ENCODE peak calls at places on chromosomes 5 and 9, in six cellular contexts. One of them, this sample, is unnamed. For H3K27me3 and H3K4me1, the result is how much of the 10 kb centered on the place peaks cover.

GRCh38 chr5:152405145-152405544 is at the start of gene NMUR2:
- DNase-seq in small intestine: peak
- DNase-seq in heart right ventricle: no peak
- DNase-seq in PC-9: no peak
- DNase-seq in body of pancreas: peak
- DNase-seq in breast epithelium: no peak
- DNase-seq in this sample: peak

GRCh38 chr5:107424461-107424860 is 246.3 kb downstream of the EFNA5 start:
- DNase-seq in PC-9: no peak
- DNase-seq in body of pancreas: no peak
- DNase-seq in heart right ventricle: no peak
- DNase-seq in small intestine: no peak
- DNase-seq in breast epithelium: no peak
- DNase-seq in this sample: no peak

GRCh38 chr5:76807296-76807695 is 11.5 kb upstream of the F2RL1 start:
- DNase-seq in body of pancreas: no peak
- DNase-seq in heart right ventricle: no peak
- DNase-seq in small intestine: no peak
- DNase-seq in PC-9: peak
- DNase-seq in breast epithelium: no peak
- DNase-seq in this sample: no peak

GRCh38 chr5:97231025-97231636 is 48.1 kb upstream of the RIOK2 start:
- DNase-seq in breast epithelium: peak
- DNase-seq in PC-9: peak
- DNase-seq in heart right ventricle: no peak
- DNase-seq in small intestine: peak
- DNase-seq in body of pancreas: peak
- DNase-seq in this sample: no peak

GRCh38 chr9:133389025-133389557 is 12.9 kb downstream of the STKLD1 start:
- DNase-seq in body of pancreas: no peak
- DNase-seq in PC-9: no peak
- DNase-seq in heart right ventricle: no peak
- DNase-seq in breast epithelium: no peak
- DNase-seq in small intestine: no peak
- DNase-seq in this sample: no peak

GRCh38 chr5:33198816-33199215 is 241.9 kb upstream of the TARS1 start:
- DNase-seq in body of pancreas: no peak
- DNase-seq in small intestine: no peak
- DNase-seq in PC-9: no peak
- DNase-seq in breast epithelium: no peak
- DNase-seq in heart right ventricle: no peak
- DNase-seq in this sample: no peak

GRCh38 chr5:82351754-82352145 is 73.6 kb upstream of the RPS23 start:
- DNase-seq in breast epithelium: no peak
- DNase-seq in body of pancreas: no peak
- DNase-seq in small intestine: peak
- DNase-seq in PC-9: peak
- DNase-seq in heart right ventricle: no peak
- DNase-seq in this sample: no peak

GRCh38 chr5:67166460-67166871 is 30.1 kb downstream of the CD180 start:
- DNase-seq in small intestine: peak
- DNase-seq in PC-9: no peak
- DNase-seq in breast epithelium: peak
- DNase-seq in heart right ventricle: peak
- DNase-seq in body of pancreas: no peak
- DNase-seq in this sample: peak

GRCh38 chr5:130885718-130886117 is 279.3 kb downstream of the HINT1 start:
- DNase-seq in body of pancreas: no peak
- DNase-seq in PC-9: no peak
- DNase-seq in heart right ventricle: no peak
- DNase-seq in breast epithelium: no peak
- DNase-seq in small intestine: no peak
- DNase-seq in this sample: no peak

GRCh38 chr9:129441852-129442251 is 179.0 kb downstream of the C9orf50 start:
- DNase-seq in PC-9: no peak
- DNase-seq in heart right ventricle: no peak
- DNase-seq in breast epithelium: no peak
- DNase-seq in body of pancreas: peak
- DNase-seq in small intestine: no peak
- DNase-seq in this sample: no peak

GRCh38 chr5:170437621-170438375 is 48.6 kb upstream of the KCNMB1 start:
- DNase-seq in body of pancreas: no peak
- DNase-seq in PC-9: no peak
- DNase-seq in small intestine: no peak
- DNase-seq in breast epithelium: no peak
- DNase-seq in heart right ventricle: no peak
- DNase-seq in this sample: no peak

GRCh38 chr5:170571331-170571731 is 67.5 kb downstream of the KCNIP1 start:
- DNase-seq in PC-9: peak
- DNase-seq in body of pancreas: no peak
- DNase-seq in heart right ventricle: no peak
- DNase-seq in breast epithelium: no peak
- DNase-seq in small intestine: no peak
- DNase-seq in this sample: no peak

GRCh38 chr9:21747171-21747570 is 55.3 kb upstream of the MTAP start:
- DNase-seq in heart right ventricle: no peak
- DNase-seq in small intestine: no peak
- DNase-seq in body of pancreas: no peak
- DNase-seq in breast epithelium: no peak
- DNase-seq in PC-9: no peak
- DNase-seq in this sample: no peak

GRCh38 chr9:36717276-36717675 is 144.6 kb downstream of the MELK start:
- DNase-seq in breast epithelium: no peak
- DNase-seq in PC-9: no peak
- DNase-seq in heart right ventricle: no peak
- DNase-seq in small intestine: no peak
- DNase-seq in body of pancreas: no peak
- DNase-seq in this sample: no peak

GRCh38 chr5:6568383-6568782 is 64.5 kb downstream of the NSUN2 start:
- DNase-seq in PC-9: no peak
- DNase-seq in heart right ventricle: no peak
- DNase-seq in body of pancreas: no peak
- DNase-seq in small intestine: no peak
- DNase-seq in breast epithelium: no peak
- DNase-seq in this sample: peak

GRCh38 chr9:106288689-106289088 is 574.3 kb upstream of the ZNF462 start:
- DNase-seq in small intestine: no peak
- DNase-seq in PC-9: no peak
- DNase-seq in breast epithelium: no peak
- DNase-seq in body of pancreas: no peak
- DNase-seq in heart right ventricle: no peak
- DNase-seq in this sample: no peak

GRCh38 chr9:17021379-17021970 is 113.4 kb upstream of the CNTLN start:
- DNase-seq in breast epithelium: no peak
- DNase-seq in body of pancreas: no peak
- DNase-seq in PC-9: no peak
- DNase-seq in heart right ventricle: no peak
- DNase-seq in small intestine: no peak
- DNase-seq in this sample: no peak

GRCh38 chr5:40165789-40166728 is 513.7 kb upstream of the PTGER4 start:
- DNase-seq in heart right ventricle: no peak
- DNase-seq in body of pancreas: no peak
- DNase-seq in small intestine: peak
- DNase-seq in breast epithelium: no peak
- DNase-seq in PC-9: no peak
- DNase-seq in this sample: no peak

GRCh38 chr9:17613723-17614122 is 34.9 kb downstream of the SH3GL2 start:
- DNase-seq in heart right ventricle: no peak
- DNase-seq in body of pancreas: no peak
- DNase-seq in PC-9: no peak
- DNase-seq in small intestine: no peak
- DNase-seq in breast epithelium: no peak
- DNase-seq in this sample: no peak

GRCh38 chr5:61667523-61668229 is 335.6 kb downstream of the ZSWIM6 start:
- DNase-seq in heart right ventricle: no peak
- DNase-seq in PC-9: no peak
- DNase-seq in body of pancreas: no peak
- DNase-seq in small intestine: no peak
- DNase-seq in breast epithelium: no peak
- DNase-seq in this sample: no peak

GRCh38 chr5:139410886-139411835 is 7.3 kb upstream of the SPATA24 start:
- DNase-seq in body of pancreas: no peak
- DNase-seq in breast epithelium: no peak
- DNase-seq in heart right ventricle: no peak
- DNase-seq in small intestine: no peak
- DNase-seq in PC-9: no peak
- DNase-seq in this sample: no peak

GRCh38 chr5:112342364-112342763 is 76.7 kb downstream of the EPB41L4A start:
- DNase-seq in PC-9: no peak
- DNase-seq in small intestine: no peak
- DNase-seq in heart right ventricle: no peak
- DNase-seq in body of pancreas: no peak
- DNase-seq in breast epithelium: no peak
- DNase-seq in this sample: no peak

GRCh38 chr9:93110400-93110855 is 14.4 kb downstream of the CARD19 start:
- DNase-seq in heart right ventricle: no peak
- DNase-seq in small intestine: no peak
- DNase-seq in body of pancreas: peak
- DNase-seq in breast epithelium: no peak
- DNase-seq in PC-9: no peak
- DNase-seq in this sample: no peak

GRCh38 chr5:154356256-154356655 is 89.5 kb upstream of the SAP30L start:
- DNase-seq in PC-9: peak
- DNase-seq in small intestine: no peak
- DNase-seq in body of pancreas: no peak
- DNase-seq in breast epithelium: no peak
- DNase-seq in heart right ventricle: no peak
- DNase-seq in this sample: no peak

GRCh38 chr5:149206524-149207141 is 65.0 kb upstream of the AFAP1L1 start:
- DNase-seq in small intestine: no peak
- DNase-seq in breast epithelium: no peak
- DNase-seq in body of pancreas: no peak
- DNase-seq in PC-9: no peak
- DNase-seq in heart right ventricle: peak
- DNase-seq in this sample: no peak

GRCh38 chr5:133612021-133612860 is at the start of gene FSTL4:
- DNase-seq in PC-9: no peak
- DNase-seq in small intestine: peak
- DNase-seq in heart right ventricle: no peak
- DNase-seq in breast epithelium: no peak
- DNase-seq in body of pancreas: peak
- DNase-seq in this sample: no peak
- H3K27me3 ChIP-seq in PC-9: under half
- H3K27me3 ChIP-seq in small intestine: under half
- H3K27me3 ChIP-seq in heart right ventricle: half or more
- H3K27me3 ChIP-seq in breast epithelium: under half
- H3K27me3 ChIP-seq in body of pancreas: under half
- H3K27me3 ChIP-seq in this sample: half or more

GRCh38 chr9:95224371-95225015 is 93.0 kb downstream of the FANCC start:
- DNase-seq in heart right ventricle: no peak
- DNase-seq in PC-9: no peak
- DNase-seq in small intestine: no peak
- DNase-seq in body of pancreas: no peak
- DNase-seq in breast epithelium: no peak
- DNase-seq in this sample: no peak

GRCh38 chr9:95229230-95229933 is 88.1 kb downstream of the FANCC start:
- DNase-seq in breast epithelium: no peak
- DNase-seq in small intestine: no peak
- DNase-seq in body of pancreas: no peak
- DNase-seq in PC-9: no peak
- DNase-seq in heart right ventricle: no peak
- DNase-seq in this sample: no peak

GRCh38 chr9:95230046-95230445 is 87.5 kb downstream of the FANCC start:
- DNase-seq in breast epithelium: no peak
- DNase-seq in PC-9: no peak
- DNase-seq in heart right ventricle: no peak
- DNase-seq in small intestine: no peak
- DNase-seq in body of pancreas: no peak
- DNase-seq in this sample: no peak

GRCh38 chr9:95225016-95225745 is 92.3 kb downstream of the FANCC start:
- DNase-seq in small intestine: no peak
- DNase-seq in body of pancreas: no peak
- DNase-seq in breast epithelium: no peak
- DNase-seq in heart right ventricle: no peak
- DNase-seq in PC-9: no peak
- DNase-seq in this sample: no peak

GRCh38 chr9:95226921-95227320 is 90.6 kb downstream of the FANCC start:
- DNase-seq in breast epithelium: no peak
- DNase-seq in heart right ventricle: no peak
- DNase-seq in PC-9: no peak
- DNase-seq in small intestine: no peak
- DNase-seq in body of pancreas: no peak
- DNase-seq in this sample: no peak
- H3K4me1 ChIP-seq in breast epithelium: under half
- H3K4me1 ChIP-seq in heart right ventricle: under half
- H3K4me1 ChIP-seq in PC-9: under half
- H3K4me1 ChIP-seq in small intestine: under half
- H3K4me1 ChIP-seq in body of pancreas: under half
- H3K4me1 ChIP-seq in this sample: under half

GRCh38 chr5:1893754-1894153 is 11.0 kb upstream of the IRX4 start:
- DNase-seq in PC-9: no peak
- DNase-seq in body of pancreas: no peak
- DNase-seq in heart right ventricle: no peak
- DNase-seq in small intestine: no peak
- DNase-seq in breast epithelium: no peak
- DNase-seq in this sample: no peak
- H3K27me3 ChIP-seq in PC-9: half or more
- H3K27me3 ChIP-seq in body of pancreas: under half
- H3K27me3 ChIP-seq in heart right ventricle: under half
- H3K27me3 ChIP-seq in small intestine: under half
- H3K27me3 ChIP-seq in breast epithelium: under half
- H3K27me3 ChIP-seq in this sample: half or more

GRCh38 chr5:171898379-171898778 is 108.1 kb downstream of the FBXW11 start:
- DNase-seq in small intestine: no peak
- DNase-seq in PC-9: no peak
- DNase-seq in breast epithelium: no peak
- DNase-seq in body of pancreas: no peak
- DNase-seq in heart right ventricle: no peak
- DNase-seq in this sample: no peak

GRCh38 chr5:171893290-171893890 is 107.8 kb downstream of the SMIM23 start:
- DNase-seq in PC-9: no peak
- DNase-seq in body of pancreas: no peak
- DNase-seq in heart right ventricle: no peak
- DNase-seq in small intestine: no peak
- DNase-seq in breast epithelium: no peak
- DNase-seq in this sample: no peak

GRCh38 chr5:171891595-171891994 is 106.0 kb downstream of the SMIM23 start:
- DNase-seq in small intestine: no peak
- DNase-seq in heart right ventricle: no peak
- DNase-seq in PC-9: no peak
- DNase-seq in breast epithelium: no peak
- DNase-seq in body of pancreas: no peak
- DNase-seq in this sample: no peak

GRCh38 chr5:171897231-171897630 is 109.2 kb downstream of the FBXW11 start:
- DNase-seq in heart right ventricle: no peak
- DNase-seq in small intestine: no peak
- DNase-seq in body of pancreas: no peak
- DNase-seq in breast epithelium: no peak
- DNase-seq in PC-9: no peak
- DNase-seq in this sample: no peak

DNA sequence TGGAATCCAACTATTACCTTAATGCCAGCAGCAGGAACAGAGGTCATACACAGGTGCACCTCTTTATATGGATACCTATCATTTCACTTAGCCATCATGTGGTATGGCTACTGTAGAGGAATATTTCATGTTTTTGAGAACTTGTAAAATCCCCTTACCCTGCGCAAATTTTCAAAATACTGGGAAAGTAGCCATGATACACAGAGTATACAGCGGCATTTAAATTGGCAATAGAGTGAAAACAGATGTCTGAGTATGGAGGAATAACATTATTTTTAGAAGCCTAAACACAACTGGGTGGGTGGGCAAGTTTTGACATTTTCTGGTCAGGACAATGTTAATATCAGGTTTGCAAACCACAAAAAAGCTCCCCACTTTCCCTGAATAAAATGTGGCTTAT is 109.5 kb downstream of the SMIM23 start:
- DNase-seq in body of pancreas: no peak
- DNase-seq in PC-9: no peak
- DNase-seq in heart right ventricle: no peak
- DNase-seq in breast epithelium: no peak
- DNase-seq in small intestine: no peak
- DNase-seq in this sample: no peak
- H3K4me1 ChIP-seq in body of pancreas: under half
- H3K4me1 ChIP-seq in PC-9: under half
- H3K4me1 ChIP-seq in heart right ventricle: under half
- H3K4me1 ChIP-seq in breast epithelium: under half
- H3K4me1 ChIP-seq in small intestine: under half
- H3K4me1 ChIP-seq in this sample: under half